ENCODE peak calls at places on chromosomes 4 and X, in seven cellular contexts. C is H1; S is colonic mucosa; Y is uterus; P is fibroblast of lung; B is right cardiac atrium; G is CD4-positive, alpha-beta memory T cell. F is an unnamed sample.
A peak's percentile ranks its signal among the peaks of the same experiment; 100 is the strongest.

GRCh38 chr4:4735136-4735754 is 124.2 kb upstream of the MSX1 start:
- DNase-seq in Y (no peak), B (no peak), S (no peak), C (no peak), P (no peak), G (no peak), F (no peak)

GRCh38 chr4:7650606-7651400 is 216.1 kb upstream of the PSAPL1 start:
- DNase-seq in G (peak; percentile 12), B (no peak), S (no peak), C (peak; percentile 83), Y (no peak), P (peak; percentile 64), F (peak; percentile 44)

GRCh38 chr4:77332696-77333270 is 175.8 kb downstream of the CCNG2 start:
- DNase-seq in B (no peak), G (no peak), Y (no peak), S (no peak), C (no peak), P (no peak), F (no peak)

GRCh38 chr4:81565137-81565870 is 93.6 kb upstream of the RASGEF1B start:
- DNase-seq in G (no peak), B (peak; percentile 92), C (no peak), P (peak; percentile 3), Y (peak; percentile 68), S (peak; percentile 85), F (peak; percentile 68)

GRCh38 chrX:101462892-101463291 is 22.4 kb upstream of the ARMCX4 start:
- DNase-seq in P (peak; percentile 12), C (no peak), B (no peak), Y (no peak), G (no peak), S (no peak), F (no peak)

GRCh38 chr4:95268819-95269565 is 279.8 kb downstream of the UNC5C start:
- DNase-seq in S (no peak), G (no peak), C (no peak), B (no peak), P (peak; percentile 47), Y (no peak), F (no peak)

GRCh38 chrX:120457766-120458180 is 11.3 kb downstream of the LAMP2 start:
- DNase-seq in P (peak; percentile 91), C (no peak), G (no peak), B (no peak), S (no peak), Y (no peak), F (no peak)

GRCh38 chrX:116427976-116428375 is 8.4 kb upstream of the SLC6A14 start:
- DNase-seq in B (no peak), S (no peak), P (no peak), C (no peak), Y (no peak), G (no peak), F (no peak)

GRCh38 chr4:106818764-106819163 is 217.3 kb downstream of the DKK2 start:
- DNase-seq in Y (no peak), B (no peak), C (no peak), P (no peak), G (no peak), S (no peak), F (no peak)

GRCh38 chrX:104324461-104324860 is 69.7 kb upstream of the ESX1 start:
- DNase-seq in Y (no peak), B (no peak), C (no peak), S (no peak), G (no peak), P (no peak), F (no peak)

GRCh38 chrX:104315555-104315954 is 60.8 kb upstream of the ESX1 start:
- DNase-seq in P (peak; percentile 79), S (no peak), Y (no peak), G (no peak), C (no peak), B (no peak), F (no peak)

GRCh38 chrX:104319346-104319745 is 64.6 kb upstream of the ESX1 start:
- DNase-seq in G (no peak), B (no peak), Y (no peak), P (no peak), C (no peak), S (no peak), F (no peak)

GRCh38 chrX:104316739-104317138 is 62.0 kb upstream of the ESX1 start:
- DNase-seq in B (no peak), P (no peak), S (no peak), G (no peak), Y (no peak), C (no peak), F (no peak)

GRCh38 chrX:104318330-104319009 is 63.7 kb upstream of the ESX1 start:
- DNase-seq in G (no peak), C (no peak), Y (no peak), P (peak; percentile 76), B (no peak), S (peak; percentile 79), F (no peak)
- H3K4me1 ChIP-seq in G (no peaks in the 10 kb centered on the region), C (no peaks in the 10 kb centered on the region), Y (no peaks in the 10 kb centered on the region), P (no peaks in the 10 kb centered on the region), B (no peaks in the 10 kb centered on the region), S (no peaks in the 10 kb centered on the region), F (no peaks in the 10 kb centered on the region)

DNA sequence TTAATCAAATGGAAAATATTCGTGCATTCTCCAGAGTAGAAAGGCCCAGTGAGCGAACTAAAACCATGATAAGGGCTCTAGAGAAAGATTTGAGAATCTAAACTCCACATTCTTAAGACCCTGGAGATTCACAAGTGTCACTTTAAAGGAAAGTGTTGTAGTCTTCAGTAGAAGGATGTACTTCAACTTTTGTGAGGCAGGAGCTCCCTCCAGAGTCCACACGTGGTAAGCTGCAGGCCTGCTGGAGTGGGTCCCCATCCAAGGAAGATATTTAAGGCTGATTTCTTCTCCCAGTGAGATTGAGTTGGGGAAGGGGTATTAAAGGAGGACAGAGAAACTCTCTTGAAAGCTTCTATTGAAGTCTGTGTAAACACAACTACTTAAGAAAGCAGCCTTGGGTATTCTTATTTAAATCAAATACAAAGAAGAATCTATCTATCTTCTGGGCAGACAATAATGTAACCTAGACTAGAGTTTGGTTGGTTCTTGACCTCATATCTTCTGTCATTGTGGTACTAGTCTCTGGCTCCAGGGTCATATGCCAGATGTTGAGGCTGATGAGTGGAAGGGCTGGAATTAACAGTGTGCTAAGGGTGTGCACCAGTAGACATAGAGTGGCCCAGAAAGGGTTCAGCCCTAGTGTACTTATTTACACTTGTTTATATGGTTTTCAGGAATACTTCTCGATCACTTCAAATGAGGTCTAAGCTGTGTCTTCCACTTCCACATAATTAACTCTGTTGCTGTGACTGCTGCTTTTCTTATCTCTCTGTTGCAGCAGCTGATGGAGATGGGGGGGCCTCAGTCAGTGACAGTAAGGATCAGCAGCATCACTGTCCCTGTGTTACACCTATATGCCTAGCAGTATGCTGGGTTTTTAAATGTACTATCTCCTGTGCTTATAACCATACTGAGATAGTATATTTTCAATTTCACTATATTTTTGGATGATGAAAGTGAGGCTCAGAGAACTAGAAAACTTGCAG is 76.1 kb downstream of the HMGB2 start:
- DNase-seq in C (no peak), B (peak; percentile 52), S (peak; percentile 61), G (peak; percentile 55), P (peak; percentile 61), Y (peak; percentile 67), F (no peak)
- H3K27ac ChIP-seq in C (no peak overlapping the region), B (no peak overlapping the region), S (no peak overlapping the region), G (no peak overlapping the region), P (no peak overlapping the region), Y (no peak overlapping the region), F (no peak overlapping the region)

DNA sequence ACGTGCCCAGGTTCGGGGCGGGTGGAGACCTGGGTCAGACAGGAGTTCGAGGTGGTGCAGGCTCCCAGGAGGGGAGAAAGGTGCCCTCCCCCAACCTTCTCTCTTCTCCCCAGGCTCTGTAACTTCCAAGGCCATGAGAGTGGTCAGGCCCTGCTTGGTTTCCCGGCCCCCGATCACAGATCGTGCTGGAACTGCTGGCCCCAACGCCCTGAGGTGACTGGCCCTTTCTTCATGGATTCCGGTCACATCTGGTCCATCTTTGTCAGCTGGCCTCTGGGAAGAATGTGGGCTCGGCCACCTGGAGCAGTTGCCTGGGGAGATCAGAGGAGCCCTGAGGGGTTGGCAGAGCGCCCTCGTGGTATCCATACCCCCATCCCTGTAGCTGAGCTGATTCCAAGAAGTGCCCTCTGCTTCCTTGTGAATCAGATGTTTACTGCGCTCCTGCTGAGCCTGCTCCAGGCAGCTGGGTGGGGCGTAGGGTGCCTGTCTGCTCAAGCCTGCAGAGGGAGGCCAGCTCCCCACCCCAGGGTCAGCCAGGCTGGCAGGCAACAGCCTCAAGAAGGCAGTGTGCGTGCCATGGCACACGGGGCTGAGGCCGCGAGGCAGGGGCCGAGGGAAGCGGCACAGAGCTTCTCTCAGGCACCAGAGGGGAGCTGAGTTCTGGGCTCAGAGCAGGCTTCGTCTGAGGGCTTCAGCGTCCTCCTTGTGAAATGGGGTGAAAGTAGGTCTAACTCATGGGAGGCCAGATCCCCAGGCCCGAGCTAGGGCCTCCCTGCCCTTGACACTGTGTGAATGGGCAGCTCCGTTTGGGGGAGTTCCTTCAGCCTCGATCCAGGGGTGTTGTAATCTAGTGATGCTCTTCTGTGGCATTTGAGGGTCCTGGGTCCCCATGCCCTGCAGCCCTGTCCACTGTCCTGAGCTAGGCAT is 3.6 kb downstream of the SH3BP2 start:
- DNase-seq in B (no peak), Y (peak; percentile 14), S (peak; percentile 90), P (peak; percentile 67), G (no peak), C (no peak), F (no peak)
- H3K4me1 ChIP-seq in B (peaks cover 51% of the 10 kb centered on the region), Y (no peaks in the 10 kb centered on the region), S (peaks cover 57% of the 10 kb centered on the region), P (peaks cover 33% of the 10 kb centered on the region), G (peaks cover 67% of the 10 kb centered on the region), C (peaks cover 36% of the 10 kb centered on the region), F (peaks cover 97% of the 10 kb centered on the region)

DNA sequence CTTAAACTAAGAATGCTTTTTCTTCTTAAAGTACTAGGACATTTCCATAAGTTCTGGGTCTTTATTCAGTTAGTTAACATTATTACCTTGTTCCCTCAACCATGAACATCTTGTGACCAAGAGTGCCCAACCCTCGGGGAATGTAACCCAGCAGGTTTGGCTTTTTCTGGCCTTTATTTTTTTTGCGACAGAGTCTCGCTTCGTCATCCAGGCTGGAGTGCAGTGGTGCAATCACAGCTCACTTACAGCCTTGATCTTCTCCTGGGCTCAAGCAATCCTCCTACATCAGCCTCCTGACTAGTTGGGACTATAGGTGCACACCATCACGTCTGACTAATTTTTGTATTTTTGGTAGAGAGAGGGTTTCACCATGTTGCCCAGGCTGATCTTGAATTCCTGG is 65.1 kb downstream of the USP11 start:
- DNase-seq in P (no peak), G (no peak), Y (no peak), S (no peak), B (no peak), C (no peak), F (no peak)
- H3K27ac ChIP-seq in P (no peak overlapping the region), G (no peak overlapping the region), Y (no peak overlapping the region), S (no peak overlapping the region), B (no peak overlapping the region), C (no peak overlapping the region), F (no peak overlapping the region)

GRCh38 chr4:121693450-121693849 is 3.3 kb downstream of the ANXA5 start:
- DNase-seq in G (no peak), P (peak; percentile 53), Y (no peak), C (no peak), S (no peak), B (no peak), F (no peak)
- H3K4me1 ChIP-seq in G (peaks cover 34% of the 10 kb centered on the region), P (peaks cover 17% of the 10 kb centered on the region), Y (no peaks in the 10 kb centered on the region), C (peaks cover 5% of the 10 kb centered on the region), S (no peaks in the 10 kb centered on the region), B (peaks cover 21% of the 10 kb centered on the region), F (peaks cover 52% of the 10 kb centered on the region)

DNA sequence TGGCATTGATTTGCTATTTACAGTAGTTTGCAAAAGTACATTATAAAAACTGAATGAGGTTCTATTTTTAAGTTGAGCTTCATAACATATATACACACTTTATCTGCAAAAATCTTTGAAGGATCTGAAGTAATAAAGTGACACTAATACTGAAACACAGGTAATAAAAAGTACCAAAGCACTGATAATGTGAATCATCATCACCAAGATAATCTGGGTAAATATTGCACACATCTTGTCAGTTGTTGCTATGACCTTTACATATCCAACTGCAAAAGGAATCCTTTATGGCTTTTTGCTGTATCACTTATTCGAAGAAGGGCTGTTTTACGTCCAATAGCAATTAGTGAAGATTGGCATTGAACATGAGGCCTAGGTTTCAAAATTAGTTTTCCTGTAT is 22.6 kb downstream of the TCEAL1 start:
- DNase-seq in C (no peak), P (no peak), B (no peak), S (no peak), G (no peak), Y (no peak), F (no peak)
- H3K27ac ChIP-seq in C (no peak overlapping the region), P (no peak overlapping the region), B (no peak overlapping the region), S (no peak overlapping the region), G (no peak overlapping the region), Y (no peak overlapping the region), F (no peak overlapping the region)